ENCODE peak calls at places on chromosomes 6 and 20, in ten cellular contexts. W is T-helper 9 cell; Y is activated CD4-positive, alpha-beta T cell treated with anti-CD3 and anti-CD28 coated beads, Interleukin-2, amount 50 U/mL, for 1 hour; V is upper lobe of right lung; S is iPS DF 6.9; C is H7; Z is stimulated activated naive CD8-positive, alpha-beta T cell treated with anti-CD3 and anti-CD28 coated beads, Interleukin-15, amount 100 ng/mL, for 72 hours; J is NCI-H510A treated with DMSO at 0.1 percent for 48 hours; T is EL; Q is spleen. D is an unnamed sample.

GRCh38 chr20:4689224-4689623 is 32.5 kb upstream of the PRND start:
- DNase-seq in W (no peak), Y (no peak), V (no peak), S (no peak), C (no peak), Z (peak), J (no peak), T (no peak), Q (no peak), D (no peak)

GRCh38 chr6:14270925-14271791 is 153.6 kb downstream of the CD83 start:
- DNase-seq in W (no peak), Y (peak), V (no peak), S (no peak), C (no peak), Z (peak), J (no peak), T (peak), Q (no peak), D (peak)

GRCh38 chr6:21800948-21801438 is 207.4 kb downstream of the SOX4 start:
- DNase-seq in W (no peak), Y (no peak), V (no peak), S (no peak), C (peak), Z (no peak), J (peak), T (peak), Q (no peak), D (peak)

GRCh38 chr6:129055796-129056195 is 172.9 kb downstream of the LAMA2 start:
- DNase-seq in W (no peak), Y (no peak), V (no peak), S (no peak), C (no peak), Z (no peak), J (no peak), T (no peak), Q (no peak), D (no peak)

GRCh38 chr6:15474196-15474595 is 188.6 kb downstream of the DTNBP1 start:
- DNase-seq in W (no peak), Y (no peak), V (no peak), S (no peak), C (no peak), Z (no peak), J (no peak), T (peak), Q (no peak), D (no peak)

GRCh38 chr6:84227044-84227433 is 404 bp downstream of the CEP162 start:
- DNase-seq in W (no peak), Y (no peak), V (no peak), S (no peak), C (no peak), Z (no peak), J (no peak), T (no peak), Q (peak), D (no peak)

GRCh38 chr6:38316099-38316868 is 323.4 kb downstream of the BTBD9 start:
- DNase-seq in W (no peak), Y (no peak), V (no peak), S (no peak), C (no peak), Z (no peak), J (no peak), T (no peak), Q (no peak), D (no peak)

GRCh38 chr6:100112855-100113508 is 119.0 kb upstream of the MCHR2 start:
- DNase-seq in W (no peak), Y (no peak), V (no peak), S (no peak), C (no peak), Z (no peak), J (no peak), T (no peak), Q (no peak), D (no peak)

GRCh38 chr20:44615876-44616603 is 33.7 kb downstream of the PKIG start:
- DNase-seq in W (no peak), Y (no peak), V (peak), S (no peak), C (no peak), Z (no peak), J (no peak), T (no peak), Q (peak), D (no peak)

GRCh38 chr6:37456816-37457560 is 24.0 kb downstream of the CMTR1 start:
- DNase-seq in W (no peak), Y (no peak), V (no peak), S (no peak), C (no peak), Z (no peak), J (no peak), T (peak), Q (no peak), D (no peak)

GRCh38 chr6:130557481-130558112 is 191.8 kb downstream of the TMEM200A start:
- DNase-seq in W (no peak), Y (no peak), V (no peak), S (no peak), C (no peak), Z (no peak), J (no peak), T (no peak), Q (no peak), D (no peak)

GRCh38 chr6:7674291-7674690 is 51.6 kb upstream of the BMP6 start:
- DNase-seq in W (no peak), Y (no peak), V (no peak), S (no peak), C (no peak), Z (no peak), J (peak), T (no peak), Q (peak), D (no peak)

GRCh38 chr20:35934050-35934449 is 20.3 kb downstream of the SCAND1 start:
- DNase-seq in W (no peak), Y (no peak), V (no peak), S (no peak), C (peak), Z (no peak), J (no peak), T (no peak), Q (no peak), D (no peak)

GRCh38 chr20:38883081-38883980 is 42.9 kb upstream of the FAM83D start:
- DNase-seq in W (no peak), Y (no peak), V (peak), S (no peak), C (no peak), Z (no peak), J (no peak), T (peak), Q (peak), D (no peak)

GRCh38 chr20:13022401-13023170 is 13.8 kb downstream of the SPTLC3 start:
- DNase-seq in W (no peak), Y (no peak), V (no peak), S (no peak), C (no peak), Z (no peak), J (no peak), T (peak), Q (no peak), D (peak)

GRCh38 chr6:170099387-170099786 is 191.5 kb downstream of the DLL1 start:
- DNase-seq in W (no peak), Y (no peak), V (no peak), S (no peak), C (no peak), Z (peak), J (no peak), T (no peak), Q (peak), D (no peak)

GRCh38 chr6:170456886-170457698 is 96.0 kb downstream of the PSMB1 start:
- DNase-seq in W (no peak), Y (no peak), V (peak), S (no peak), C (peak), Z (no peak), J (no peak), T (no peak), Q (peak), D (no peak)

GRCh38 chr20:46784450-46785127 is 75.1 kb downstream of the SLC2A10 start:
- DNase-seq in W (no peak), Y (no peak), V (no peak), S (no peak), C (no peak), Z (no peak), J (no peak), T (peak), Q (no peak), D (no peak)

GRCh38 chr6:28446818-28447511 is 3.7 kb upstream of the ZSCAN23 start:
- DNase-seq in W (no peak), Y (no peak), V (no peak), S (no peak), C (peak), Z (no peak), J (no peak), T (peak), Q (no peak), D (no peak)

GRCh38 chr6:111642463-111643158 is 36.9 kb upstream of the TRAF3IP2 start:
- DNase-seq in W (no peak), Y (peak), V (peak), S (no peak), C (peak), Z (peak), J (peak), T (peak), Q (no peak), D (peak)

GRCh38 chr20:43389231-43389630 is 68.5 kb upstream of the SRSF6 start:
- DNase-seq in W (no peak), Y (no peak), V (peak), S (no peak), C (no peak), Z (no peak), J (no peak), T (peak), Q (no peak), D (no peak)

GRCh38 chr6:111764238-111765182 is 108.7 kb downstream of the FYN start:
- DNase-seq in W (peak), Y (peak), V (no peak), S (no peak), C (peak), Z (peak), J (no peak), T (no peak), Q (peak), D (no peak)

GRCh38 chr6:25478973-25479372 is 173.0 kb upstream of the SCGN start:
- DNase-seq in W (no peak), Y (no peak), V (no peak), S (no peak), C (no peak), Z (no peak), J (no peak), T (no peak), Q (no peak), D (no peak)

GRCh38 chr6:92848459-92848858 is 570.9 kb downstream of the EPHA7 start:
- DNase-seq in W (no peak), Y (no peak), V (no peak), S (no peak), C (no peak), Z (no peak), J (no peak), T (no peak), Q (no peak), D (no peak)

GRCh38 chr6:167565884-167566491 is 241.1 kb downstream of the TTLL2 start:
- DNase-seq in W (no peak), Y (no peak), V (no peak), S (no peak), C (peak), Z (no peak), J (no peak), T (no peak), Q (peak), D (no peak)

GRCh38 chr6:47102331-47102730 is 60.2 kb upstream of the ADGRF1 start:
- DNase-seq in W (no peak), Y (no peak), V (no peak), S (no peak), C (no peak), Z (no peak), J (no peak), T (no peak), Q (no peak), D (no peak)

GRCh38 chr6:36110053-36110452 is 20.3 kb upstream of the MAPK13 start:
- DNase-seq in W (no peak), Y (no peak), V (no peak), S (no peak), C (no peak), Z (no peak), J (no peak), T (no peak), Q (no peak), D (no peak)

GRCh38 chr20:47358672-47359532 is 2.4 kb upstream of the ZMYND8 start:
- DNase-seq in W (no peak), Y (no peak), V (peak), S (no peak), C (no peak), Z (no peak), J (peak), T (peak), Q (peak), D (peak)

GRCh38 chr20:58131111-58131510 is 97.3 kb downstream of the ANKRD60 start:
- DNase-seq in W (no peak), Y (no peak), V (no peak), S (no peak), C (peak), Z (no peak), J (no peak), T (peak), Q (no peak), D (no peak)

GRCh38 chr20:44646023-44646640 is 5.4 kb downstream of the ADA start:
- DNase-seq in W (no peak), Y (peak), V (no peak), S (no peak), C (peak), Z (peak), J (peak), T (no peak), Q (peak), D (no peak)

GRCh38 chr6:5995705-5996686 is 10.7 kb downstream of the NRN1 start:
- DNase-seq in W (no peak), Y (no peak), V (peak), S (no peak), C (peak), Z (no peak), J (no peak), T (peak), Q (peak), D (no peak)

GRCh38 chr6:158853872-158854213 is 34.7 kb upstream of the EZR start:
- DNase-seq in W (no peak), Y (no peak), V (no peak), S (no peak), C (peak), Z (no peak), J (no peak), T (no peak), Q (no peak), D (no peak)

GRCh38 chr6:3457710-3458605 is 1.1 kb upstream of the SLC22A23 start:
- DNase-seq in W (peak), Y (peak), V (peak), S (no peak), C (peak), Z (no peak), J (peak), T (peak), Q (no peak), D (no peak)

D was measured in kidney epithelial cell.